ENCODE peak calls at places on chromosomes 13 and 19, in four cellular contexts. Z, O, X and N are unnamed samples.

GRCh38 chr19:17725422-17726078 is 6.3 kb downstream of the MAP1S start:
- DNase-seq in X (peak), Z (peak), O (no peak), N (peak)

GRCh38 chr13:28754698-28755545 is 36.2 kb upstream of the SLC46A3 start:
- DNase-seq in Z (peak), O (peak), X (no peak), N (peak)

GRCh38 chr19:27647423-27647822 is 1565.5 kb downstream of the UQCRFS1 start:
- DNase-seq in X (no peak), O (no peak), Z (no peak), N (no peak)

GRCh38 chr13:87827479-87827878 is 156.3 kb downstream of the SLITRK5 start:
- DNase-seq in X (no peak), Z (no peak), O (no peak), N (no peak)

GRCh38 chr19:40466219-40467006 is at the start of gene SPTBN4:
- DNase-seq in O (no peak), X (peak), Z (no peak), N (peak)

GRCh38 chr13:21733475-21734311 is 62.8 kb downstream of the FGF9 start:
- DNase-seq in X (no peak), Z (no peak), O (no peak), N (no peak)

GRCh38 chr19:33412617-33413425 is 39.3 kb downstream of the CEBPG start:
- DNase-seq in Z (no peak), O (no peak), X (no peak), N (no peak)

GRCh38 chr13:68895696-68896095 is 1211.9 kb upstream of the ATXN8OS start:
- DNase-seq in Z (no peak), X (no peak), O (no peak), N (no peak)

GRCh38 chr13:21060827-21061076 is 634 bp downstream of the LATS2 start:
- DNase-seq in Z (no peak), X (no peak), O (no peak), N (no peak)

GRCh38 chr19:44548736-44549135 is 19.3 kb upstream of the CEACAM20 start:
- DNase-seq in O (no peak), Z (no peak), X (no peak), N (no peak)

GRCh38 chr13:63855457-63856118 is 2439.9 kb upstream of the PCDH20 start:
- DNase-seq in Z (no peak), X (no peak), O (no peak), N (no peak)

GRCh38 chr13:30792257-30793000 is 57.1 kb downstream of the ALOX5AP start:
- DNase-seq in X (no peak), Z (peak), O (no peak), N (peak)

GRCh38 chr19:23991170-23991569 is 76.5 kb downstream of the ZNF726 start:
- DNase-seq in X (no peak), Z (no peak), O (no peak), N (no peak)

GRCh38 chr13:111325146-111325890 is 4.9 kb downstream of the TEX29 start:
- DNase-seq in O (no peak), X (no peak), Z (no peak), N (peak)

GRCh38 chr19:23056516-23056915 is 53.5 kb upstream of the ZNF728 start:
- DNase-seq in X (no peak), O (no peak), Z (no peak), N (no peak)

GRCh38 chr19:39908803-39909202 is 25.6 kb downstream of the FCGBP start:
- DNase-seq in X (no peak), O (no peak), Z (no peak), N (no peak)

GRCh38 chr13:45838171-45838745 is 13.3 kb downstream of the SIAH3 start:
- DNase-seq in X (no peak), O (no peak), Z (no peak), N (no peak)

GRCh38 chr13:84273163-84273562 is 390.9 kb upstream of the SLITRK1 start:
- DNase-seq in X (no peak), Z (no peak), O (no peak), N (no peak)

GRCh38 chr19:6521718-6522646 is 8.8 kb upstream of the TNFSF9 start:
- DNase-seq in Z (peak), X (peak), O (no peak), N (no peak)

GRCh38 chr13:91719033-91719432 is 320.6 kb downstream of the GPC5 start:
- DNase-seq in Z (no peak), X (no peak), O (no peak), N (no peak)

GRCh38 chr19:31257025-31257424 is 92.2 kb downstream of the TSHZ3 start:
- DNase-seq in Z (no peak), X (peak), O (no peak), N (no peak)

GRCh38 chr19:14337510-14337909 is 43.7 kb upstream of the ADGRE5 start:
- DNase-seq in O (no peak), X (peak), Z (peak), N (peak)

GRCh38 chr19:49056101-49056901 is 1.2 kb downstream of the CGB7 start:
- DNase-seq in X (peak), O (no peak), Z (peak), N (peak)

GRCh38 chr19:36420961-36421748 is 2.7 kb upstream of the ZFP82 start:
- DNase-seq in Z (peak), O (no peak), X (peak), N (peak)

GRCh38 chr13:44546164-44546563 is 30.0 kb downstream of the TSC22D1 start:
- DNase-seq in X (no peak), Z (no peak), O (no peak), N (no peak)

GRCh38 chr13:82976499-82976898 is 905.8 kb downstream of the SLITRK1 start:
- DNase-seq in Z (no peak), O (no peak), X (no peak), N (no peak)

GRCh38 chr19:58053480-58054156 is 5.5 kb upstream of the ZNF135 start:
- DNase-seq in Z (no peak), X (no peak), O (no peak), N (no peak)

GRCh38 chr13:41060723-41061074 is 610 bp upstream of the WBP4 start:
- DNase-seq in X (peak), Z (peak), O (peak), N (peak)

GRCh38 chr19:7856679-7857663 is 17.2 kb downstream of the PRR36 start:
- DNase-seq in O (no peak), Z (no peak), X (no peak), N (peak)

GRCh38 chr19:7088999-7089398 is 19.5 kb downstream of the ZNF557 start:
- DNase-seq in O (no peak), Z (no peak), X (no peak), N (no peak)

GRCh38 chr13:111342716-111343115 is 22.3 kb downstream of the TEX29 start:
- DNase-seq in O (no peak), X (no peak), Z (no peak), N (peak)

GRCh38 chr13:36924001-36924400 is 4.0 kb upstream of the SMAD9 start:
- DNase-seq in Z (no peak), O (no peak), X (no peak), N (no peak)